ENCODE peak calls at places on chromosome 2, in nine cellular contexts. N, J, Y, X, E, D, M, Q and G are unnamed samples.

GRCh38 chr2:20421988-20422678 is 24.7 kb upstream of the RHOB start:
- DNase-seq in N (peak), J (no peak), Y (peak), X (no peak), E (peak), D (peak), M (no peak), Q (peak), G (peak)

GRCh38 chr2:59969161-59969560 is 584.3 kb downstream of the BCL11A start:
- DNase-seq in N (no peak), J (no peak), Y (no peak), X (no peak), E (no peak), D (no peak), M (no peak), Q (no peak), G (no peak)

GRCh38 chr2:100285691-100286090 is 36.6 kb downstream of the LONRF2 start:
- DNase-seq in N (peak), J (no peak), Y (no peak), X (no peak), E (peak), D (no peak), M (no peak), Q (no peak), G (no peak)

GRCh38 chr2:85504434-85505261 is 34.3 kb upstream of the MAT2A start:
- DNase-seq in N (peak), J (peak), Y (peak), X (no peak), E (peak), D (no peak), M (no peak), Q (peak), G (no peak)

GRCh38 chr2:42567389-42567788 is 1.0 kb upstream of the MTA3 start:
- DNase-seq in N (no peak), J (no peak), Y (no peak), X (no peak), E (peak), D (no peak), M (no peak), Q (no peak), G (no peak)

GRCh38 chr2:31404827-31405226 is 9.7 kb downstream of the XDH start:
- DNase-seq in N (no peak), J (no peak), Y (no peak), X (no peak), E (no peak), D (no peak), M (no peak), Q (no peak), G (no peak)

GRCh38 chr2:173983414-173983871 is 18.3 kb upstream of the SP3 start:
- DNase-seq in N (no peak), J (no peak), Y (no peak), X (peak), E (peak), D (no peak), M (no peak), Q (no peak), G (no peak)

GRCh38 chr2:19851116-19851515 is 50.7 kb downstream of the TTC32 start:
- DNase-seq in N (no peak), J (no peak), Y (peak), X (peak), E (no peak), D (no peak), M (no peak), Q (no peak), G (no peak)

GRCh38 chr2:219176818-219177593 is at the start of gene CNPPD1:
- DNase-seq in N (peak), J (peak), Y (peak), X (peak), E (peak), D (peak), M (peak), Q (peak), G (peak)

GRCh38 chr2:239361311-239361642 is 39.5 kb downstream of the HDAC4 start:
- DNase-seq in N (no peak), J (no peak), Y (no peak), X (peak), E (no peak), D (no peak), M (no peak), Q (peak), G (no peak)

GRCh38 chr2:175853110-175853509 is 149.0 kb downstream of the LNPK start:
- DNase-seq in N (no peak), J (no peak), Y (no peak), X (no peak), E (peak), D (no peak), M (no peak), Q (no peak), G (no peak)

GRCh38 chr2:148534416-148535205 is 109.9 kb upstream of the EPC2 start:
- DNase-seq in N (no peak), J (no peak), Y (no peak), X (no peak), E (no peak), D (no peak), M (no peak), Q (no peak), G (peak)

GRCh38 chr2:47724221-47724981 is 58.5 kb upstream of the MSH6 start:
- DNase-seq in N (no peak), J (no peak), Y (peak), X (peak), E (peak), D (no peak), M (no peak), Q (no peak), G (no peak)

GRCh38 chr2:160085662-160086061 is 23.2 kb upstream of the PLA2R1 start:
- DNase-seq in N (no peak), J (no peak), Y (no peak), X (no peak), E (no peak), D (no peak), M (no peak), Q (no peak), G (no peak)

DNA sequence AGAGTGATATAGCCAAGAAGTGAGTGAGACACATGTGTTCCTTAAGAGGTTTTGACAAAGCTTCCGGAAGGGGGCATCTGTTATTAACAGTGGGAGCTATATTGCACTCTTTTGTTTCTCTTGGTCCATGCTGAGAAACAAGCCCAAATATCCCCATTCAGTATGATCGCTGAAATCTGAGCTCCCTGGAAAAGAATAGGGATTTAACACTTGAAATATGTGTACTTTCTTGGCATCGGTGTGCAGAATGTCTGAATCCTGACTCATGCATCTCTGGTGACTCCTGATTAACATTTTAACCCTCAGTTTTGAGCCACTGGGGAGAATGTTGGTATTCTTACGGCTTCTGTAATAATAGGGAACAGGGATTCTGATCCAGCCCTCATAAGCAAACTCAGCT is 448.1 kb downstream of the TSN start:
- DNase-seq in N (no peak), J (no peak), Y (peak), X (peak), E (peak), D (no peak), M (no peak), Q (no peak), G (no peak)
- TF ChIP-seq CTCF in N (no peak), J (no peak), Y (no peak), X (no peak), E (peak), D (no peak), M (no peak), Q (no peak), G (no peak)

GRCh38 chr2:63060079-63060482 is 9.5 kb downstream of the OTX1 start:
- DNase-seq in N (no peak), J (no peak), Y (no peak), X (peak), E (no peak), D (no peak), M (no peak), Q (no peak), G (no peak)
- TF ChIP-seq CTCF in N (no peak), J (no peak), Y (no peak), X (no peak), E (no peak), D (no peak), M (no peak), Q (no peak), G (no peak)

DNA sequence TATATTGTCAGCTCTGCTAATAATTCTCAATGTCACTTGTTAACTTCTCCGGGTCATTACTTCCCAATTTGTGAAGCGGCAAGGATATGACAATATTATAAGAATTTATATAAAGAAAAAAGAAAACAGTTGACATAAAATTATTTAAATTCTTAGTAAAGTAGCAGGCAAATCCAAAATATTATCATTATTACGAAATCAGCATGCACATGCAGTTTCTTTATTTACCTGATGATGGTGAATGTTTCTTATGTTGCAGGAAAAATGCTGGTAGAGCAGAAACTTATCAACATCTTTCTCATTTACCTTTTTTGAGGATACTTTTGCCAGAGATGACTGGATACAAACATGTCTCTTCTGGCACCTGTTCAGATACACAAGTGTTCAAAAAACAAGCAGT is 38.1 kb downstream of the SRBD1 start:
- DNase-seq in N (no peak), J (no peak), Y (no peak), X (no peak), E (no peak), D (no peak), M (no peak), Q (no peak), G (no peak)
- TF ChIP-seq CTCF in N (no peak), J (no peak), Y (no peak), X (no peak), E (no peak), D (no peak), M (no peak), Q (no peak), G (no peak)

DNA sequence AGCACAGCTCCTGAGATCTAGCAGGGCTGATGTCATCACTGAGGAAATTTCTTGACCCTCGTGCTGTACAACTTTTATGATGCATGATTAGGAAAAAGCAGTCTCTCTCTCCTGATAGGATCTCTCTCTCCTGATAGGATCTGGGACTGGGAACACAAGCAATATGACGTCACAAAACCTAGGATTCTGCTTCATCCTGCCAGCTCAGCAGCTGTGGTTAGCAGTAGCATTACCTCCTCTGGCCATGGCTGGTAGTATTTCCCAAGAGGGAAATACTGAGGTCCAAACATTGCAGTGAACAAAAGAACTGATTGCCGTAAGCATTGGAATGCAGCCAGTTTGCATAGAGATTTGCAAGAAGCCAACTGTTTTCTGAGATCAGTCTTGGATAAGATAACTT is 521.2 kb upstream of the POU3F3 start:
- DNase-seq in N (no peak), J (no peak), Y (no peak), X (no peak), E (peak), D (no peak), M (no peak), Q (no peak), G (no peak)
- TF ChIP-seq CTCF in N (no peak), J (no peak), Y (no peak), X (no peak), E (no peak), D (no peak), M (no peak), Q (no peak), G (no peak)

DNA sequence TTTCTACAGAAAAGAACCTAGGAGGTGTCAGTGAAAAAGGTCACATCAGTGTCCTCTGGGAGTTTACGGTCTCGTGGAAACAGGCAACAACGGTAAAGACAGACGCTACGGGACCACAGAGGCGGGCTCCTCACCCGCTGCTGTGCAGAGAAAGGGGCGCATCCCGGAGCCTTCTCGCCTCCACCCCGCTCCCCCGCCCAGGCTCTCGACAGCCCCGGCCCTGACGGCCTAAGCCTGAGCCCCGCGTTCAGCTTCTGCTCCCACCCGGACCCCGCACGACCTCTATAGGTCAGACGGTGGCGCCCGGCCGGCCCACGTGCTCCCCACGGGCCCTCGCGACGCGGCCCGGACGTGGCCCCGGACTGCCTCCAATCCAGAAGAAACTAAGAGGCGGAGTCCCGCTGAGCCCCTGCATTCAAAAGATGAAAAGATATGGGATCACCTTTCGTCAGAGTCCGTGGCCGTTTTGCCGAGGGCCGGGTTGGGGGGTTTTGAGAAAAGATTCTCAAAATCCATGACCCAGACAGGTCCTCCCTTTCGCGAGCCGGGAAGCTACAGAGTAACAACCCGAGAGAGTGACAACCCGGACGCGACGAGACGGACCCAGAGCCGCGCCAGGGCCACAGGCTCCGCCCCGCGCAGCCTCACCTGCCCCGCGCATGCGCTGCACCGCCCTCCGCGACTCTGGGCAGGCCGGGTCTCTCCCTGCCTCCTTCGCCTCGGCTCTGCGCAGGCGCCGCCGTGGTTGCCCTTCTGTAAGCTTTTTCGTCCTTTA is at the start of gene ZC3H8:
- DNase-seq in N (peak), J (peak), Y (peak), X (peak), E (peak), D (peak), M (peak), Q (peak), G (peak)
- TF ChIP-seq CTCF in N (no peak), J (no peak), Y (no peak), X (no peak), E (no peak), D (no peak), M (no peak), Q (no peak), G (no peak)